ENCODE peak calls at places on chromosomes 16 and 17, in five cellular contexts. N, C, I, W and G are unnamed samples.

GRCh38 chr17:46928472-46929261 is 5.7 kb downstream of the GOSR2 start:
- DNase-seq in W (no peak), N (no peak), I (no peak), C (no peak), G (no peak)

GRCh38 chr16:68232335-68232734 is 3.6 kb downstream of the ESRP2 start:
- DNase-seq in C (no peak), N (no peak), I (no peak), W (no peak), G (no peak)

GRCh38 chr17:7017827-7018200 is 5.0 kb upstream of the BCL6B start:
- DNase-seq in N (no peak), W (no peak), I (no peak), C (no peak), G (no peak)

GRCh38 chr17:47889734-47890529 is 6.1 kb upstream of the SP2 start:
- DNase-seq in N (peak), C (peak), I (peak), W (peak), G (peak)

GRCh38 chr17:61239953-61240352 is 159.7 kb upstream of the TBX2 start:
- DNase-seq in C (no peak), N (no peak), I (no peak), W (no peak), G (no peak)

GRCh38 chr16:5979905-5980550 is 882.4 kb upstream of the EEF2KMT start:
- DNase-seq in C (peak), W (no peak), I (no peak), N (no peak), G (no peak)

GRCh38 chr17:77555741-77556291 is 402.7 kb upstream of the TNRC6C start:
- DNase-seq in W (peak), C (no peak), I (peak), N (no peak), G (no peak)

GRCh38 chr17:10798332-10798749 is 5.6 kb downstream of the TMEM238L start:
- DNase-seq in C (no peak), I (no peak), N (no peak), W (peak), G (no peak)

GRCh38 chr17:77404812-77405581 is 264.2 kb downstream of the SEC14L1 start:
- DNase-seq in W (peak), I (no peak), C (no peak), N (peak), G (no peak)

GRCh38 chr16:19753815-19754643 is 36.0 kb downstream of the IQCK start:
- DNase-seq in W (peak), N (no peak), I (no peak), C (no peak), G (no peak)

GRCh38 chr16:17511340-17511739 is 40.6 kb upstream of the XYLT1 start:
- DNase-seq in N (no peak), I (no peak), C (no peak), W (no peak), G (no peak)

GRCh38 chr16:57480754-57481230 is 5.5 kb downstream of the DOK4 start:
- DNase-seq in W (no peak), C (no peak), I (no peak), N (no peak), G (no peak)

GRCh38 chr17:81483085-81483861 is 29.3 kb downstream of the ACTG1 start:
- DNase-seq in C (no peak), I (peak), N (peak), W (no peak), G (no peak)

GRCh38 chr16:56637814-56638750 is at the start of gene MT1A:
- DNase-seq in C (peak), I (peak), W (no peak), N (no peak), G (no peak)

GRCh38 chr17:63834431-63835166 is 7.1 kb upstream of the FTSJ3 start:
- DNase-seq in I (peak), N (peak), C (peak), W (peak), G (peak)

GRCh38 chr16:23318639-23319038 is 16.5 kb downstream of the SCNN1B start:
- DNase-seq in W (no peak), C (no peak), N (no peak), I (no peak), G (no peak)

GRCh38 chr17:50546701-50547034 is 306 bp upstream of the SPATA20 start:
- DNase-seq in C (no peak), I (no peak), N (no peak), W (no peak), G (no peak)

GRCh38 chr17:63974594-63975192 is 2.0 kb upstream of the SCN4A start:
- DNase-seq in W (peak), C (no peak), I (no peak), N (no peak), G (no peak)

GRCh38 chr16:2002406-2003230 is 7.0 kb downstream of the ZNF598 start:
- DNase-seq in W (no peak), C (no peak), N (no peak), I (peak), G (no peak)

GRCh38 chr16:47888142-47888541 is 267.7 kb downstream of the ABCC12 start:
- DNase-seq in C (peak), N (no peak), W (peak), I (peak), G (no peak)

GRCh38 chr17:78249836-78250806 is 18.7 kb downstream of the TMEM235 start:
- DNase-seq in W (no peak), N (no peak), I (no peak), C (no peak), G (no peak)

GRCh38 chr17:67385122-67385988 is 8.3 kb downstream of the PITPNC1 start:
- DNase-seq in C (peak), I (no peak), N (no peak), W (no peak), G (no peak)

GRCh38 chr17:43803758-43804157 is 23.5 kb downstream of the CFAP97D1 start:
- DNase-seq in I (no peak), N (no peak), C (peak), W (no peak), G (no peak)

GRCh38 chr17:3803308-3803640 is 2.3 kb upstream of the ITGAE start:
- DNase-seq in I (no peak), C (no peak), W (no peak), N (no peak), G (no peak)

GRCh38 chr17:1271020-1271423 is 778 bp downstream of the BHLHA9 start:
- DNase-seq in N (no peak), C (peak), I (no peak), W (no peak), G (no peak)

GRCh38 chr17:57732062-57732461 is 13.0 kb downstream of the CCDC182 start:
- DNase-seq in N (no peak), I (no peak), C (no peak), W (no peak), G (no peak)

GRCh38 chr16:9102379-9102778 is 10.9 kb downstream of the HAPSTR1 start:
- DNase-seq in N (no peak), W (peak), C (no peak), I (no peak), G (no peak)

GRCh38 chr17:77372444-77373297 is 231.9 kb downstream of the SEC14L1 start:
- DNase-seq in W (no peak), I (peak), C (peak), N (peak), G (peak)

GRCh38 chr16:29848420-29849297 is 14.4 kb downstream of the CDIPT start:
- DNase-seq in I (peak), W (peak), N (peak), C (peak), G (peak)

GRCh38 chr17:79795795-79796569 is 895 bp downstream of the CBX8 start:
- DNase-seq in W (no peak), N (peak), I (peak), C (no peak), G (no peak)

GRCh38 chr17:79802736-79803420 is 6.0 kb upstream of the CBX8 start:
- DNase-seq in W (no peak), N (no peak), C (peak), I (peak), G (no peak)

GRCh38 chr17:2335726-2336214 is 487 bp downstream of the TSR1 start:
- DNase-seq in W (no peak), C (peak), N (no peak), I (peak), G (no peak)

GRCh38 chr17:40956401-40957254 is 10.1 kb downstream of the KRT39 start:
- DNase-seq in I (no peak), N (no peak), C (no peak), W (peak), G (no peak)

GRCh38 chr17:50148226-50149098 is 2.0 kb downstream of the PPP1R9B start:
- DNase-seq in I (peak), W (peak), C (peak), N (peak), G (peak)

GRCh38 chr16:60651351-60651750 is 1384.9 kb downstream of the CDH8 start:
- DNase-seq in I (no peak), C (no peak), W (no peak), N (no peak), G (no peak)

GRCh38 chr16:6946106-6946505 is 386.5 kb upstream of the RBFOX1 start:
- DNase-seq in C (no peak), W (no peak), N (no peak), I (no peak), G (no peak)

GRCh38 chr16:19697756-19698318 is 20.2 kb downstream of the KNOP1 start:
- DNase-seq in I (no peak), W (no peak), C (no peak), N (no peak), G (no peak)

DNA sequence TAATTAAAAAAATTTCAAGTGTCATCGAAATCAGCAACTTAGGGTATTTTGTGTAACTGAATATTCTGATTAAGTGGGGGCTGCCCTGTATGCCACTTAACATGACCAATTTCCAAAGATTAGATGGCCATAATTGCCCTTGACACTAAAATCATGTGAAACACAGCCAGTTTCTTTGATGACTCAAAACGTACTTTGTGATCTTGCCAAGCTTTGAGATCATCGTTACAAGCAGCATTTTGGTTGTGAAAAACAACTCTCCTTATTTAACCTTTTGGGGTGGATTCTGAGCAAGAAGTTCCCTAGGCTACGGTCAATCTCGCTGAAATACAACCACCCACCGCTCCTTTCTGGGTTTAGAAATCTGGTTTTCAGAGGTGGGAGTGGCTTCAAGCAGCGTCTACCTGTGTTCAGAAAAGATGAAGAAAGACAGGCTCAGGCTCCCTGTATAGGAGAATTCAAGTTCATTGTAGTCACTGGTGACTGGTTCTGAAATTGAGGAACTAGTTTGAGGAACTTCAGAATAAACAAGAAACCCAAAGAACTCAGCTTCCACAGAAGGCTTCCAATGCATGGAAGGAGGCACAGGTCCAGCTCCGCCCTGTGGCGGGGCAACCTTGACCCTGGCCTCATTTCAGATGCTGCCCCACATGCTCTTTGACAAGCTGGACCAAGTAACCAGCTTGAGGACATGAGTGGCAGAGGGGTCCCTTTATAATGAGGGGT is 9.4 kb downstream of the MAP3K14 start:
- DNase-seq in N (peak), W (peak), C (no peak), I (no peak), G (no peak)
- H3K4me2 ChIP-seq in N (peak), W (peak), C (no peak), I (no peak), G (no peak)

GRCh38 chr16:15621456-15621855 is 21.5 kb downstream of the MARF1 start:
- DNase-seq in N (no peak), W (no peak), I (no peak), C (no peak), G (no peak)

GRCh38 chr16:15617901-15618300 is 25.1 kb downstream of the MARF1 start:
- DNase-seq in C (no peak), I (no peak), N (no peak), W (no peak), G (no peak)

GRCh38 chr16:15616475-15616874 is 26.5 kb downstream of the MARF1 start:
- DNase-seq in W (no peak), C (no peak), I (no peak), N (no peak), G (no peak)

GRCh38 chr16:15616068-15616467 is 26.9 kb downstream of the MARF1 start:
- DNase-seq in C (no peak), W (no peak), I (no peak), N (no peak), G (no peak)

DNA sequence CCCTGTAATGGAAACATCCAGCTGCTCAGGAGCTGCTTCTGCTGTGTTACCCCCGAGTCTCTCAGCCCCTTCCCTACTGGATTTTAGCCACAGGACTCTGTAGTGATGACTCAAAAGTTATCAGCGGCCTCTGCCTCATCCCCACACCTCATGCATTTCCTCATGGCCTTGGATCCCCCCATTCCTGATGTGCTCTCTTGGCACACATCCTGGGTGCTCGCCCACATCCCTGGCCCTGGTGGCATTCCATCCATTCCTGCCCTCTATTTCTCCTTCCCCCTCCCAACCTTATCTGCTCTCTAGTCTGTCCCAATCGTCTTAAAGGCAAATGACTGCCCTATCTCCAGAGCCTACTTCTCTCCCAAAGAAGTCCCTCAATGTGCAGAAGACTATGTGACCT is 24.6 kb downstream of the MARF1 start:
- DNase-seq in I (no peak), N (no peak), C (no peak), W (no peak), G (no peak)
- TF ChIP-seq EZH2phosphoT487 in I (no peak), N (no peak), C (no peak), W (no peak), G (no peak)

GRCh38 chr16:65908568-65908967 is 457.9 kb upstream of the CDH5 start:
- DNase-seq in N (no peak), W (no peak), I (peak), C (peak), G (no peak)

GRCh38 chr16:65909310-65910050 is 457.0 kb upstream of the CDH5 start:
- DNase-seq in I (no peak), N (peak), W (no peak), C (no peak), G (peak)

GRCh38 chr16:65904361-65904760 is 462.1 kb upstream of the CDH5 start:
- DNase-seq in C (no peak), W (peak), I (no peak), N (no peak), G (no peak)

GRCh38 chr16:65905326-65905725 is 461.2 kb upstream of the CDH5 start:
- DNase-seq in N (no peak), C (no peak), W (no peak), I (no peak), G (no peak)

DNA sequence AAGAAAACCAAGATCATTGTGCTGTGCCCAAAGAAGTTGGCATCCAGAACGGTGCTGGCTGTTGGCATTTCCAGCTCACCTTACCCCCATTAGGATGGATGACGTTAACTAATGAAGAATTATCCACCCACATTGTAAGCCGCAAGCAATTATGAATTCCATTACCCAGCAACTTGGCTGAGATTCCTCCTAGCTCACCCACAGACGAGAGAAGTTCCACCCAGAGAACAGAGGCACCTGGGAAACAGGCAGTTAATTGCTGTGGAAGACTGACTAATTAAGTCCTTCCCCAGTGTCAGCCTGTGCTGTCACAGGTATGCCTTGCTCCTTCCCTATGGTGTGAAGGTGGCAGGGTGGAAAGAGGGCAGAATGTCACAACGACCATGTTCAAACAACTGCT is 456.2 kb upstream of the CDH5 start:
- DNase-seq in W (no peak), C (no peak), I (no peak), N (no peak), G (no peak)
- H3K4me2 ChIP-seq in W (no peak), C (no peak), I (no peak), N (no peak), G (no peak)

GRCh38 chr17:36885761-36886365 is 51.4 kb upstream of the LHX1 start:
- DNase-seq in I (no peak), W (no peak), C (no peak), N (no peak), G (peak)
- TF ChIP-seq EZH2phosphoT487 in I (no peak), W (no peak), C (no peak), N (no peak), G (no peak)